ENCODE peak calls at places on chromosomes 3 and 15, in ten cellular contexts. W is HFFc6, E is Peyer's patch, T is choroid plexus epithelial cell, R is HCT116, Y is neural crest cell, U is Calu3, H is tibial artery, N is GM12865, O is heart right ventricle. V is an unnamed sample.

GRCh38 chr15:84878504-84878903 is 6.0 kb upstream of the SLC28A1 start:
- DNase-seq in T (peak), Y (peak), O (peak), W (peak), U (peak), R (peak), N (peak), E (peak), H (peak), V (peak)

GRCh38 chr3:128623762-128624176 is 26.8 kb downstream of the RPN1 start:
- DNase-seq in Y (no peak), H (peak), E (no peak), R (no peak), U (no peak), N (no peak), O (no peak), T (peak), W (no peak), V (no peak)

GRCh38 chr15:74808840-74809229 is 3.8 kb upstream of the LMAN1L start:
- DNase-seq in N (no peak), H (no peak), T (no peak), Y (no peak), R (no peak), O (no peak), U (no peak), E (no peak), W (no peak), V (no peak)

GRCh38 chr3:111684640-111685039 is 89.5 kb upstream of the ZBED2 start:
- DNase-seq in E (no peak), O (no peak), N (no peak), Y (no peak), U (no peak), W (no peak), H (no peak), T (no peak), R (no peak), V (no peak)

GRCh38 chr15:73338606-73339388 is 30.0 kb downstream of the HCN4 start:
- DNase-seq in R (no peak), U (no peak), O (no peak), Y (no peak), N (no peak), E (no peak), H (no peak), W (no peak), T (no peak), V (no peak)

GRCh38 chr3:17771177-17772048 is 29.0 kb upstream of the TBC1D5 start:
- DNase-seq in E (no peak), T (peak), U (no peak), H (no peak), Y (no peak), R (no peak), O (no peak), N (no peak), W (no peak), V (no peak)

GRCh38 chr3:12222765-12223485 is 64.2 kb upstream of the TIMP4 start:
- DNase-seq in W (peak), R (no peak), H (no peak), Y (no peak), T (peak), N (no peak), U (no peak), O (no peak), E (no peak), V (no peak)

GRCh38 chr15:80695911-80696651 is 971 bp downstream of the ABHD17C start:
- DNase-seq in N (peak), H (no peak), T (no peak), E (peak), Y (no peak), R (no peak), O (peak), U (peak), W (peak), V (no peak)

GRCh38 chr3:139427283-139428060 is 38.0 kb upstream of the COPB2 start:
- DNase-seq in H (no peak), R (peak), Y (peak), O (no peak), T (peak), E (no peak), W (peak), U (peak), N (peak), V (peak)
- TF ChIP-seq CTCF in H (peak), R (peak), Y (peak), O (peak), T (peak), E (peak), W (peak), U (peak), N (peak), V (peak)

DNA sequence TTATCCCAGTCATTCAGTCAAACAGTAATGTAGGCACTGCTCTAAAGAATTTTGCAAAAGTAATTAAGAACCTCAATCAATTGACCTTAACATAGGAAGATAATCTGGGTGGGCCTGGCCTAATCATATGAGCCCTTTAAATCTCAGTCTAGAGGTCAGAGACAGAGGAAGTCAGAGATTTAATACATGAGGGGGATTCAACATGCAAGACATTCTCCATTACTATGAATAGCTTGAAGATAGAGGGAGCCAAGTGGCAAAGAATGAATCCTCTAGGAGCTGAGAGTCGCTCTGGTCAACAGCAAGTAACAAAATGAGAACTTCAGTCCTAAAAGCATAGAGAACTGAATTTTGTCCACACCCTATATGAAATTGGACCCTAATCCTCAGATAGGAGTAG is 39.0 kb upstream of the MBNL1 start:
- DNase-seq in Y (no peak), H (no peak), R (no peak), U (no peak), N (no peak), T (no peak), W (no peak), E (no peak), O (no peak), V (no peak)
- TF ChIP-seq CTCF in Y (no peak), H (no peak), R (no peak), U (no peak), N (no peak), T (peak), W (no peak), E (no peak), O (peak), V (no peak)

DNA sequence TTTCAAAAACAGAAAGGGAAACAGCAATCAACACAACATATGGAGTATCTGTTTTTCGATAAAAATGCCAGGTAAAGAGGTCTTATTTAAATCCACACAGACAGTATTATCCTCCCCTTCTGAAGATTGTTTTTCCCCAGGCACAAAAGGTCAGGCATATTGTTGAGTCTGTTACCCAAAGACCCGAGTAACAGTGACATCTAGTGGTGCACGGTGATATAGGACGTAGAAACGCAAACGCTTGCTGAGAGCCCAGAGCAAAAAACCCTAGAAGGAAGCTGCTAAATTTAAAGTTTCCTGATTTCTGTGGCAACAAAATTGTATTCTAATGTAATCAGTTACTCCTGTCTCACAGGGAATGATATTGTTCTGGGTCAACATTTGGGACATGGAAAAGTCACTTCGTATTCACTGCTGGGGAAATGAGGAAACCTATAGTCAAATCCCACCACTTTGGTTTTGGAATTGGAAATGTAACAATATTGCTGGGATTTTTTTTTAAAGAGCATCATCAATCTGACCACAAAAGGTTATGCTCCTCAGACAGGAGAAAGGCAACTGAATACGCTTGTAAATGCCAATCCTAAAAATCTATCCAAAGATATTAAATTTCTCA is 312.7 kb upstream of the CCDC54 start:
- DNase-seq in R (peak), T (peak), Y (peak), W (peak), H (peak), O (no peak), E (peak), N (peak), U (peak), V (peak)
- TF ChIP-seq CTCF in R (peak), T (peak), Y (peak), W (peak), H (peak), O (peak), E (peak), N (peak), U (peak), V (peak)

GRCh38 chr15:77419050-77419835 is 661 bp downstream of the PEAK1 start:
- DNase-seq in W (peak), O (peak), E (peak), R (no peak), N (peak), Y (peak), H (peak), T (peak), U (peak), V (peak)
- TF ChIP-seq CTCF in W (peak), O (peak), E (no peak), R (peak), N (peak), Y (peak), H (no peak), T (peak), U (peak), V (peak)

DNA sequence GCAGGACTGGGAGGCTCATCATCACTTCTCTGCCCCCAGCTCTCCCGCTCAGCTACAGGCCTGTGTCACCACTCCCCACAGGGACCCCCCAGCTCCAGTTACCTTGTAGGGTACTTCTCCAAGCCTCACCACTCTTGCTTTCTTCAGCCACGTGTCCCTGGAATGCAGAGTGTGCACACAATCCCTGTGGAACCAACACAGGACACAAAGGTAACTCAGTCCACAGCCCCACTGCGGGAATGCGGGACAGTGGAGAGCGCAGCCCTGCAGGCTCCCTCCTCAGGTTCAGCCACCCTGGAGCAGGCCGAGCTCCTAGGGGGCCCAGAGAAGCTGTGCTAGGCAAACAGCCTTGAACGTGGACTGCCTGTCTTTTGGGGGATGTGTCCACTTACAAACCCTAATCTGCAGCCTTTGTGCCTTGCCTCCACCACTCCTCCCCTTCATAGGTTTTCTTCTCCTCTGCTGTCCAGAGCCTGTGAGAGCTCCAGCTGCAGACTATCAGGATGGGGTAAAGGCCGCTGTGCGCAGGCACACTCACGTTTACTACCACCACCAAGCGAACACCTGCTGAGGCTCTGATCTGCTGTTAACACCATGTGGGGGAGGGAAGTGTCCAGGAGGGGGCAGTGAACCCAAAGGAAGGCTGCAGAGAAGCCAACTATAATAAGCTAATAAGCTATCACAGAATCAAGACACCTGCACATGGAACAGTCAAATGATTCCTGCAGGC is 26.0 kb downstream of the XPC start:
- DNase-seq in H (no peak), T (peak), Y (no peak), U (peak), R (no peak), W (no peak), E (no peak), O (no peak), N (no peak), V (no peak)
- TF ChIP-seq CTCF in H (no peak), T (peak), Y (peak), U (no peak), R (peak), W (peak), E (no peak), O (no peak), N (peak), V (no peak)

DNA sequence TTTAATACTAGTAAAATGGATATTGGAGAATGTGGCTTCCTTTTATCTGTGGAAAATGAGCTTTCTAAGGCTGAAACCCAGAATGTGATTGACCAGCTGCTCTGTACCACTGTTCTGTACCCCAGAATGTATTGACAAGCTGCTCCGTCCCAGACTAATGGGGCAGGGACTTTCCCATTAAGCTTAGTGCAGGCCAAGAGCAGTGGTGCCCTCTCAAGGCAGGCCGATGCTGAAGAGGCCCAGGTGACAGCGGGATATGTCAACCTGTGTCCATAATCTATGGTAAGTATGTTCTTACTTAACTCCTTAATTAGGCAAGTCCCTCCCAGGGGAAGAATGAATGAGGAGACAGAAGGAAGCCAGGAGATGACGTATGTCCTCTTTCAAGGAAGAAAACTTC is 31.1 kb downstream of the SGO1 start:
- DNase-seq in U (no peak), E (no peak), T (no peak), O (no peak), R (no peak), W (no peak), H (no peak), N (peak), Y (no peak), V (no peak)
- TF ChIP-seq CTCF in U (no peak), E (no peak), T (no peak), O (no peak), R (no peak), W (no peak), H (no peak), N (no peak), Y (no peak), V (no peak)

GRCh38 chr3:154745925-154746324 is 315.9 kb upstream of the GPR149 start:
- DNase-seq in N (no peak), U (peak), R (no peak), O (no peak), H (no peak), E (no peak), T (no peak), W (no peak), Y (no peak), V (no peak)
- TF ChIP-seq CTCF in N (peak), U (no peak), R (peak), O (no peak), H (no peak), E (no peak), T (no peak), W (no peak), Y (no peak), V (no peak)